ENCODE peak calls at places on chromosomes 13 and 19, in seven cellular contexts. Y is HepG2, B is tibial nerve, W is suprapubic skin, R is transverse colon, O is stomach, K is ovary. C is an unnamed sample.

GRCh38 chr13:98575876-98576214 is 1.1 kb downstream of the STK24 start:
- DNase-seq in Y (no peak), R (no peak), B (no peak), O (no peak), K (no peak), W (no peak), C (no peak)

GRCh38 chr13:50616101-50616500 is 227.4 kb downstream of the DLEU7 start:
- DNase-seq in B (no peak), O (no peak), R (no peak), W (no peak), Y (no peak), K (no peak), C (no peak)

GRCh38 chr13:113785051-113786010 is 26.3 kb downstream of the TMEM255B start:
- DNase-seq in W (no peak), B (no peak), O (no peak), Y (no peak), K (peak; percentile 18), R (no peak), C (no peak)

GRCh38 chr13:33228645-33229445 is 56.7 kb downstream of the STARD13 start:
- DNase-seq in Y (peak; percentile 62), R (no peak), O (no peak), K (no peak), W (no peak), B (no peak), C (no peak)

GRCh38 chr13:35343417-35343816 is 133.1 kb downstream of the MAB21L1 start:
- DNase-seq in K (no peak), B (no peak), O (no peak), Y (no peak), R (no peak), W (no peak), C (no peak)

GRCh38 chr13:50334944-50335343 is 319.7 kb downstream of the KCNRG start:
- DNase-seq in R (no peak), B (no peak), O (no peak), Y (peak; percentile 50), W (no peak), K (no peak), C (no peak)

GRCh38 chr19:8631425-8631819 is 989 bp downstream of the NFILZ start:
- DNase-seq in K (no peak), W (no peak), R (peak; percentile 29), Y (peak; percentile 86), B (no peak), O (no peak), C (no peak)

GRCh38 chr13:76812971-76813691 is 73.1 kb downstream of the KCTD12 start:
- DNase-seq in K (no peak), W (peak; percentile 85), R (no peak), B (peak; percentile 48), Y (no peak), O (no peak), C (no peak)

GRCh38 chr13:113209880-113210421 is 538 bp downstream of the CUL4A start:
- DNase-seq in O (peak; percentile 71), Y (peak; percentile 32), W (peak; percentile 88), R (peak; percentile 76), K (peak; percentile 66), B (no peak), C (peak; percentile 76)

GRCh38 chr13:43751624-43752023 is 35.1 kb downstream of the ENOX1 start:
- DNase-seq in Y (no peak), W (no peak), B (no peak), O (no peak), R (no peak), K (no peak), C (no peak)

DNA sequence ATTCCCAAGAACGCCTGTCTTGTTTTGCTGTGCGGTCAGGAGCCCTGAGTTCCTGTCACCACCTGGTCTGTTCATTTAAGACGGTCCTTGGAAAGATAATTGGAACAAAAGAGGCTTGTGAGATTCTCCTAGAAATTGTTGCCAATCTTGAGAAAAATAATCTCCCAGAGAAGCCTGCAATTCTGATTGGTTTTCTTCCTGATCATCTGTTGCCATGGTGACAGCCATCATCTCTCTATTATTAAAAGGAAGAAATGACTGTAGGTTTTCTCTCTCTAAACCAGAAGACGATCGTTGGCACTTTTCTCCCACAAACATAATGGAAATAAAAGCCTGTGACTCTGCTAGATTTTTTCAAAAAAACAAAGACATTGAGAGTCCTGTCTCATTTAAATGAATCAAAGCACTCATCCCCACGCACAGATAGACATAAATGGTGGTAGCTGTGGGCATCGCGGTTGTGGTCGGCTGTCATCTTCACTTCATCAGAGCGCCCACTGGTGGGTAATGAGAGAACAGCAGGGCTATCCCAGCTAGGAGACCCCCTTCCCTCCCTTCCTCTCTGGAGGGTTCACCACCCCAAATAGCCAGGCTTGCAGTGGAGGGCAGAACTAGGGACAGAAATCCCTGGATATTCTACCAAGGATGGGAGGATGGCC is 21.7 kb upstream of the CALM3 start:
- DNase-seq in R (no peak), W (no peak), O (no peak), K (no peak), B (no peak), Y (no peak), C (no peak)
- TF ChIP-seq EP300 in R (no peak), W (no peak), O (no peak), K (no peak), B (no peak), Y (no peak), C (no peak)

GRCh38 chr19:42442833-42443232 is at the start of gene CXCL17:
- DNase-seq in B (no peak), K (no peak), W (no peak), R (no peak), O (peak; percentile 76), Y (no peak), C (no peak)
- H3K27ac ChIP-seq in B (no peak within 1 kb of the TSS), K (no peak within 1 kb of the TSS), W (no peak within 1 kb of the TSS), R (no peak within 1 kb of the TSS), O (peak within 1 kb of the TSS; percentile 88), Y (peak within 1 kb of the TSS; percentile 86), C (no peak within 1 kb of the TSS)

DNA sequence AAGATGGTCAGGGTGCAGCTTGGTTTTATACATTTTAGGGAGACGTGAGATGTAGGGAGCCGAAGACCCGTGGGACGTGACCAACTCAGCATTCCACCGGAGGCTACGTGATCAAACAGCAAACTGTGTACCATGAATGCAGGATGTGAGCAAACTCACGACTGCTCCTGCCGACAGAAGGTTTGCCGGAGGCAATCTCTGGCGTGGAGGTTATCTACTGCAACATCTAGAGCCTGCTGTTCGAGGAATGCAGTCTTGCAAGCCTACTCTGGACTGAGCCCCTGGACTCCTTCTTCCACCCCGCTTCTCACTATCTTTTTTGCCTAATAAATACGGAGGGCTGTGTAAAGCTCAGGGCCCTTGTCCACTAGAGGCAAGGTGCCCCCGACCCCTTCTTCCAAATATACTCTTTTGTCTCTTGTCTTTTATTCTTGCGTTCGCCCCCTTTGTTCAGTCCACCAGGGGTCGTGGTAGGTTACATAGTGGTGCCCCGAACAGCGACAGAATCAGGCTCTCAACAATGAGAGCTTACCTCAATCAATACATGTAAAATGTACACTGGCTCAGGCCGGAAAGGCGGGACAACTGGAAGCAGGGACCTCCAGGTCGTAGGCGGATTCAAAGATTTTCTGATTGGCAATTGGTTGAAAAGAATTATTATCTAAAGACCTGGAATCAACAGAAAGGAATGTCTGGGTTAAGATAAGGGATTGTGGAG is 8.9 kb upstream of the OR1I1 start:
- DNase-seq in W (no peak), B (no peak), K (no peak), R (no peak), Y (peak; percentile 39), O (no peak), C (no peak)
- TF ChIP-seq CTCF in W (no peak), B (no peak), K (no peak), R (no peak), Y (peak; percentile 60), O (no peak), C (no peak)

DNA sequence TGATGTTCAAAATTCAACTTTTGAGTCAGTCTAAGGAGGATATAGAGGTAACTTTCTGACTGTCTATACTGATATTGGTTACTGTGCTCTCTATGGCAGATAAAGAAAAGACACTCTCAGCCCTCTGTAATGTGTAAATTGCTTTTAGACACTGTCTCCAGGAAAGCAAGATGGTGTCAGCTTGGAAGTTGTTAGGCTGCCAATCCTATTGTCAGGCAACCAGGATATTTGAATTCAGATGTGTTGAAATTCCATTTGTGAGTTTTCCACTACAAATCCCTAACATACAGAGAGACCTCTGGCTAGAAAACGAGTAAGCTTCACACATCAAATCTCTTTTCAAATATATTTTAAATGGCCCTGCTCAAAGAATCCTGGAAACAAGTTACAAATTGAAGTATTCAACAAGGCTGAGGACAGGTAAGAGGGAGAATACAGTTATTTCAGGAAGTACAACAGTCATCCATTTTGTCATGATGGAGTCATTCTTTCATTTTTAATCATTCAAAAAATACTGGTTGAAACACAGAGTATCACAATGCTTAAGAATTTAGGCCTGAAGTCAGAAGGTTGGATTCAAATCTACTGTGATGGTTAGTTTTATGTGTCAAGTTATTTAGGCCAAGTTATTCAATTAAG is 312.0 kb downstream of the OLFM4 start:
- DNase-seq in R (no peak), B (no peak), K (no peak), Y (no peak), O (no peak), W (no peak), C (no peak)
- TF ChIP-seq EP300 in R (no peak), B (no peak), K (no peak), Y (no peak), O (no peak), W (no peak), C (no peak)

GRCh38 chr19:38247126-38247525 is 9.0 kb downstream of the PPP1R14A start:
- DNase-seq in K (no peak), W (no peak), Y (no peak), O (no peak), B (no peak), R (no peak), C (no peak)
- H3K27ac ChIP-seq in K (no peak overlapping the region), W (no peak overlapping the region), Y (no peak overlapping the region), O (peak overlapping the region; percentile 65), B (no peak overlapping the region), R (peak overlapping the region; percentile 63), C (peak overlapping the region; percentile 93)

DNA sequence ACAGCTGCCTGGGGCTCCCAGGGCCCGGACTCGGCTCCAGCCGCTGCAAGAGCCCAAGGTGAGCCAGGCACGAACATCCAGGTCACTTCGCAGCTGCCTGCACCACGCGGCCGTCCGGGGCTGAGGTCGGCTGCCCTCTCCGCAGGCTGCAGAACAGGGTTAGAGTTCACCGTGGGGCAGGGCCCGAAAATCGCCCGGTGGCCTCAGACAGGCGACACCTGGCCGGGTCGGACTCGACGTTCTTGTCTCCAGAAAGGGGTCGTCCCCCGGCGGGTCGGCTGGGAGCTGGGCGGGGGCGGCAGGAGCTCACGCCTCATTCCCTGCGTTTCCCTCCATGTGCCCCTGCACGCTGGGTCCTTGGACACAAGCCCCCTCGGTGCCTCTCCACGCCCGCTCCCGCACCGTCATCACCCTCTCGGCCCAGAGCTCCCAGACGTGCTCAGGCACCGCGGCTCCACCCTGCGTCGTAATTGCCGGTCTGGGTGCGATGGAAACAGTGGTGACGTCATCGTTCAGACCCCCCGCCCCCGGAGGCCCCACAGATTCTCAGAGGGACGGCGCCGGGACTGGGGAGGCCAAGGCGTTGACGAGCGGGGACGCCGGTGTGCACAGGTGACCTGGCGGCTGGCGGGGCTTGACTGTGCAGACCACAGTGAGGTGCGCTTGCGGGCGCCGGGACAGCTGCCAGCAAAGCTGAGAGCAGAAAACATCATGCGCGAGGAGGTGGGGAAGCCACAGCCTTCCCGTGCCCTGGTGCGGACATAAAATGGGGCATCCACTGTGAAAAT is 4.0 kb upstream of the GRIN3B start:
- DNase-seq in W (no peak), R (peak; percentile 75), O (peak; percentile 55), Y (no peak), B (no peak), K (peak; percentile 64), C (no peak)
- TF ChIP-seq CTCF in W (no peak), R (no peak), O (no peak), Y (no peak), B (no peak), K (no peak), C (no peak)

C was measured in sigmoid colon.